ENCODE peak calls at places on chromosomes 7 and 10, in ten cellular contexts. J, S, C, M, Y, G, X, D, A and U are unnamed samples.

GRCh38 chr7:67673861-67674260 is 677.2 kb downstream of the TYW1 start:
- DNase-seq in C (no peak), D (no peak), A (no peak), X (no peak), M (no peak), S (no peak), J (no peak), Y (no peak), G (no peak), U (no peak)

GRCh38 chr10:91196268-91197043 is 24.0 kb upstream of the PCGF5 start:
- DNase-seq in X (no peak), G (no peak), S (no peak), C (no peak), J (no peak), A (no peak), M (no peak), Y (no peak), D (no peak), U (no peak)

GRCh38 chr10:4546500-4546899 is 279.5 kb upstream of the AKR1E2 start:
- DNase-seq in D (no peak), A (no peak), M (no peak), S (peak; percentile 32), G (no peak), J (no peak), X (peak; percentile 61), Y (peak; percentile 71), C (peak; percentile 66), U (no peak)

GRCh38 chr10:70455213-70455630 is 13.7 kb upstream of the NODAL start:
- DNase-seq in C (no peak), A (no peak), M (no peak), S (no peak), D (no peak), Y (no peak), G (no peak), X (no peak), J (no peak), U (no peak)

GRCh38 chr7:138865843-138866242 is 67.8 kb upstream of the ATP6V0A4 start:
- DNase-seq in C (peak; percentile 30), A (no peak), M (no peak), G (no peak), Y (no peak), D (peak; percentile 72), J (no peak), X (no peak), S (peak; percentile 42), U (no peak)

GRCh38 chr7:42014625-42015412 is 222.2 kb downstream of the GLI3 start:
- DNase-seq in D (peak; percentile 34), X (peak; percentile 51), J (no peak), C (peak; percentile 68), S (peak; percentile 63), Y (no peak), G (no peak), A (peak; percentile 63), M (no peak), U (no peak)

GRCh38 chr7:32034052-32034451 is 36.2 kb downstream of the PDE1C start:
- DNase-seq in S (no peak), Y (no peak), X (no peak), C (no peak), M (no peak), G (no peak), D (no peak), A (no peak), J (no peak), U (peak; percentile 78)

GRCh38 chr10:101067356-101068083 is 5.7 kb downstream of the KAZALD1 start:
- DNase-seq in X (peak; percentile 74), C (peak; percentile 74), D (peak; percentile 85), Y (peak; percentile 55), J (peak; percentile 87), G (peak; percentile 58), M (peak; percentile 75), S (peak; percentile 87), A (peak; percentile 88), U (peak; percentile 42)

GRCh38 chr10:69352569-69353264 is 64.0 kb downstream of the TACR2 start:
- DNase-seq in C (peak; percentile 48), M (no peak), Y (peak; percentile 45), X (peak; percentile 81), G (no peak), S (no peak), A (no peak), J (peak; percentile 84), D (no peak), U (no peak)

GRCh38 chr10:24394479-24395190 is 185.7 kb downstream of the KIAA1217 start:
- DNase-seq in Y (no peak), S (no peak), G (no peak), C (no peak), A (no peak), M (no peak), J (no peak), X (no peak), D (no peak), U (no peak)

GRCh38 chr10:61452655-61453641 is at the start of gene TMEM26:
- DNase-seq in Y (no peak), A (peak; percentile 57), X (no peak), C (peak; percentile 31), M (peak; percentile 54), J (peak; percentile 45), S (no peak), D (no peak), G (no peak), U (no peak)

GRCh38 chr7:113764401-113765035 is 154.3 kb downstream of the PPP1R3A start:
- DNase-seq in J (no peak), C (peak; percentile 4), D (no peak), X (peak; percentile 35), A (no peak), Y (no peak), S (no peak), G (no peak), M (no peak), U (no peak)

GRCh38 chr7:37425504-37425903 is 23.2 kb downstream of the ELMO1 start:
- DNase-seq in A (no peak), X (no peak), M (no peak), J (no peak), D (no peak), Y (no peak), G (no peak), S (no peak), C (no peak), U (no peak)

GRCh38 chr10:74213571-74214162 is 62.6 kb downstream of the ADK start:
- DNase-seq in S (peak; percentile 51), Y (no peak), M (no peak), X (peak; percentile 15), A (no peak), G (peak; percentile 29), C (peak; percentile 55), J (peak; percentile 51), D (peak; percentile 45), U (no peak)

GRCh38 chr10:129949411-129950335 is 14.4 kb downstream of the EBF3 start:
- DNase-seq in J (peak; percentile 68), A (peak; percentile 82), G (no peak), X (no peak), Y (no peak), C (no peak), M (no peak), D (no peak), S (no peak), U (no peak)

GRCh38 chr7:2173184-2173827 is 59.4 kb downstream of the MAD1L1 start:
- DNase-seq in Y (no peak), J (no peak), M (no peak), S (no peak), D (peak; percentile 18), G (no peak), X (no peak), A (no peak), C (no peak), U (no peak)